ENCODE peak calls at places on chromosomes 16 and 17, in five cellular contexts. Q is midbrain; B is RCC 7860; R is CD8-positive, alpha-beta T cell; H is GM23338. W is an unnamed sample.

GRCh38 chr17:64470676-64471075 is 21.8 kb downstream of the MILR1 start:
- DNase-seq in Q (no peak), B (no peak), R (no peak), H (peak), W (no peak)

GRCh38 chr16:86517652-86518258 is 7.4 kb downstream of the FOXF1 start:
- DNase-seq in Q (peak), B (peak), R (no peak), H (peak), W (peak)

GRCh38 chr16:3610698-3611144 is 685 bp downstream of the SLX4 start:
- DNase-seq in Q (no peak), B (no peak), R (no peak), H (peak), W (no peak)

GRCh38 chr17:56142325-56142724 is 10.9 kb upstream of the ANKFN1 start:
- DNase-seq in Q (no peak), B (no peak), R (no peak), H (no peak), W (no peak)

GRCh38 chr17:79892457-79893236 is 53.4 kb upstream of the CBX4 start:
- DNase-seq in Q (no peak), B (no peak), R (no peak), H (no peak), W (no peak)

GRCh38 chr16:29756654-29757053 is 10.9 kb upstream of the C16orf54 start:
- DNase-seq in Q (no peak), B (no peak), R (no peak), H (no peak), W (no peak)

GRCh38 chr17:61240851-61241468 is 158.7 kb upstream of the TBX2 start:
- DNase-seq in Q (no peak), B (no peak), R (no peak), H (no peak), W (no peak)

GRCh38 chr17:43732961-43733360 is 25.6 kb downstream of the SOST start:
- DNase-seq in Q (no peak), B (peak), R (no peak), H (peak), W (no peak)

GRCh38 chr17:48545022-48545376 is at the start of gene HOXB2:
- DNase-seq in Q (no peak), B (no peak), R (no peak), H (peak), W (peak)

GRCh38 chr17:78891406-78892061 is 11.5 kb downstream of the CEP295NL start:
- DNase-seq in Q (no peak), B (no peak), R (no peak), H (no peak), W (no peak)

GRCh38 chr17:46782250-46782953 is 36.1 kb downstream of the WNT3 start:
- DNase-seq in Q (no peak), B (peak), R (no peak), H (peak), W (no peak)

GRCh38 chr17:50472286-50472685 is 3.6 kb upstream of the CHAD start:
- DNase-seq in Q (no peak), B (no peak), R (no peak), H (no peak), W (no peak)

GRCh38 chr16:26394409-26394808 is 672.3 kb upstream of the C16orf82 start:
- DNase-seq in Q (no peak), B (no peak), R (no peak), H (no peak), W (no peak)

GRCh38 chr16:1825381-1825863 is 1.2 kb downstream of the HAGH start:
- DNase-seq in Q (no peak), B (no peak), R (no peak), H (no peak), W (no peak)

GRCh38 chr17:68600881-68601564 is at the start of gene FAM20A:
- DNase-seq in Q (no peak), B (no peak), R (no peak), H (peak), W (peak)

GRCh38 chr17:78022425-78022824 is 63.9 kb downstream of the TNRC6C start:
- DNase-seq in Q (no peak), B (no peak), R (no peak), H (no peak), W (no peak)

GRCh38 chr17:9817086-9817485 is 4.8 kb downstream of the GSG1L2 start:
- DNase-seq in Q (no peak), B (no peak), R (no peak), H (peak), W (peak)

GRCh38 chr17:60039096-60039495 is 39.6 kb downstream of the HEATR6 start:
- DNase-seq in Q (no peak), B (no peak), R (no peak), H (no peak), W (no peak)

GRCh38 chr16:53792161-53792951 is 88.4 kb downstream of the FTO start:
- DNase-seq in Q (no peak), B (peak), R (no peak), H (no peak), W (no peak)